ENCODE peak calls at places on chromosome 2, in eight cellular contexts. H is memory B cell; P is AG20443; B is IMR-90; C is thyroid gland; M is CD4-positive, alpha-beta T cell; D is NCI-H82; L is H7. U is an unnamed sample.

GRCh38 chr2:238727585-238728321 is 120.1 kb upstream of the TWIST2 start:
- DNase-seq in H (no peak), P (peak), B (peak), C (no peak), M (no peak), D (no peak), L (no peak), U (no peak)

GRCh38 chr2:226618875-226619605 is 180.6 kb downstream of the IRS1 start:
- DNase-seq in H (no peak), P (no peak), B (peak), C (no peak), M (no peak), D (no peak), L (no peak), U (no peak)

GRCh38 chr2:56749152-56749752 is 565.5 kb downstream of the CCDC85A start:
- DNase-seq in H (no peak), P (peak), B (peak), C (no peak), M (no peak), D (peak), L (no peak), U (no peak)

GRCh38 chr2:160288324-160288723 is 88.3 kb upstream of the ITGB6 start:
- DNase-seq in H (no peak), P (peak), B (no peak), C (no peak), M (no peak), D (no peak), L (no peak), U (no peak)

GRCh38 chr2:178233428-178233827 is 39.1 kb downstream of the OSBPL6 start:
- DNase-seq in H (no peak), P (no peak), B (peak), C (no peak), M (no peak), D (peak), L (no peak), U (no peak)

GRCh38 chr2:141015339-141016047 is 1115.3 kb downstream of the LRP1B start:
- DNase-seq in H (no peak), P (peak), B (no peak), C (peak), M (no peak), D (peak), L (no peak), U (no peak)

GRCh38 chr2:224973112-224974016 is 68.9 kb downstream of the DOCK10 start:
- DNase-seq in H (peak), P (no peak), B (no peak), C (no peak), M (no peak), D (peak), L (no peak), U (no peak)

GRCh38 chr2:151483546-151483945 is 73.8 kb downstream of the RIF1 start:
- DNase-seq in H (no peak), P (no peak), B (no peak), C (peak), M (no peak), D (no peak), L (no peak), U (no peak)

GRCh38 chr2:197097578-197098366 is 171.3 kb upstream of the PGAP1 start:
- DNase-seq in H (no peak), P (no peak), B (peak), C (no peak), M (no peak), D (no peak), L (no peak), U (peak)

GRCh38 chr2:15968280-15969178 is 28.2 kb downstream of the MYCN start:
- DNase-seq in H (no peak), P (no peak), B (no peak), C (no peak), M (no peak), D (no peak), L (no peak), U (no peak)

GRCh38 chr2:108268001-108268400 is 20.7 kb upstream of the SULT1C2 start:
- DNase-seq in H (no peak), P (peak), B (peak), C (no peak), M (no peak), D (no peak), L (no peak), U (peak)